ENCODE peak calls at places on chromosomes 5 and 9, in six cellular contexts. One of them, this sample, is unnamed.

GRCh38 chr5:136656811-136657210 is 291.5 kb upstream of the TRPC7 start:
- DNase-seq in effector CD4-positive, alpha-beta T cell: no peak
- DNase-seq in EL: peak
- DNase-seq in activated effector memory CD4-positive, alpha-beta T cell treated with Interleukin-2 at 50 U/mL for 16 hours: no peak
- DNase-seq in effector memory CD4-positive, alpha-beta T cell: no peak
- DNase-seq in activated naive CD4-positive, alpha-beta T cell treated with Interleukin-2 at 50 U/mL for 16 hours: no peak
- DNase-seq in this sample: no peak

GRCh38 chr5:92838253-92838652 is 742.8 kb downstream of the NR2F1-AS1 start:
- DNase-seq in effector memory CD4-positive, alpha-beta T cell: no peak
- DNase-seq in effector CD4-positive, alpha-beta T cell: no peak
- DNase-seq in activated naive CD4-positive, alpha-beta T cell treated with Interleukin-2 at 50 U/mL for 16 hours: no peak
- DNase-seq in activated effector memory CD4-positive, alpha-beta T cell treated with Interleukin-2 at 50 U/mL for 16 hours: no peak
- DNase-seq in EL: peak
- DNase-seq in this sample: no peak

GRCh38 chr9:125440411-125440810 is 178.8 kb downstream of the GAPVD1 start:
- DNase-seq in activated naive CD4-positive, alpha-beta T cell treated with Interleukin-2 at 50 U/mL for 16 hours: no peak
- DNase-seq in activated effector memory CD4-positive, alpha-beta T cell treated with Interleukin-2 at 50 U/mL for 16 hours: no peak
- DNase-seq in effector CD4-positive, alpha-beta T cell: no peak
- DNase-seq in effector memory CD4-positive, alpha-beta T cell: no peak
- DNase-seq in EL: no peak
- DNase-seq in this sample: peak

GRCh38 chr9:95504053-95504963 is 12.5 kb downstream of the PTCH1 start:
- DNase-seq in activated naive CD4-positive, alpha-beta T cell treated with Interleukin-2 at 50 U/mL for 16 hours: no peak
- DNase-seq in EL: peak
- DNase-seq in effector CD4-positive, alpha-beta T cell: no peak
- DNase-seq in activated effector memory CD4-positive, alpha-beta T cell treated with Interleukin-2 at 50 U/mL for 16 hours: no peak
- DNase-seq in effector memory CD4-positive, alpha-beta T cell: no peak
- DNase-seq in this sample: no peak

GRCh38 chr5:10801931-10802674 is 41.1 kb upstream of the DAP start:
- DNase-seq in EL: no peak
- DNase-seq in activated naive CD4-positive, alpha-beta T cell treated with Interleukin-2 at 50 U/mL for 16 hours: no peak
- DNase-seq in activated effector memory CD4-positive, alpha-beta T cell treated with Interleukin-2 at 50 U/mL for 16 hours: no peak
- DNase-seq in effector CD4-positive, alpha-beta T cell: no peak
- DNase-seq in effector memory CD4-positive, alpha-beta T cell: no peak
- DNase-seq in this sample: no peak

GRCh38 chr9:112404367-112404979 is 24.6 kb downstream of the HSDL2 start:
- DNase-seq in activated effector memory CD4-positive, alpha-beta T cell treated with Interleukin-2 at 50 U/mL for 16 hours: no peak
- DNase-seq in activated naive CD4-positive, alpha-beta T cell treated with Interleukin-2 at 50 U/mL for 16 hours: no peak
- DNase-seq in EL: peak
- DNase-seq in effector CD4-positive, alpha-beta T cell: no peak
- DNase-seq in effector memory CD4-positive, alpha-beta T cell: no peak
- DNase-seq in this sample: no peak

GRCh38 chr9:137454145-137454505 is 5.0 kb downstream of the NSMF start:
- DNase-seq in activated naive CD4-positive, alpha-beta T cell treated with Interleukin-2 at 50 U/mL for 16 hours: no peak
- DNase-seq in effector CD4-positive, alpha-beta T cell: peak
- DNase-seq in effector memory CD4-positive, alpha-beta T cell: no peak
- DNase-seq in EL: no peak
- DNase-seq in activated effector memory CD4-positive, alpha-beta T cell treated with Interleukin-2 at 50 U/mL for 16 hours: no peak
- DNase-seq in this sample: peak

GRCh38 chr5:175840050-175840841 is 31.1 kb upstream of the CPLX2 start:
- DNase-seq in effector memory CD4-positive, alpha-beta T cell: no peak
- DNase-seq in effector CD4-positive, alpha-beta T cell: no peak
- DNase-seq in activated effector memory CD4-positive, alpha-beta T cell treated with Interleukin-2 at 50 U/mL for 16 hours: no peak
- DNase-seq in EL: no peak
- DNase-seq in activated naive CD4-positive, alpha-beta T cell treated with Interleukin-2 at 50 U/mL for 16 hours: no peak
- DNase-seq in this sample: no peak

GRCh38 chr5:150946351-150946905 is 41.6 kb upstream of the ZNF300 start:
- DNase-seq in activated effector memory CD4-positive, alpha-beta T cell treated with Interleukin-2 at 50 U/mL for 16 hours: no peak
- DNase-seq in activated naive CD4-positive, alpha-beta T cell treated with Interleukin-2 at 50 U/mL for 16 hours: no peak
- DNase-seq in effector CD4-positive, alpha-beta T cell: no peak
- DNase-seq in effector memory CD4-positive, alpha-beta T cell: no peak
- DNase-seq in EL: no peak
- DNase-seq in this sample: peak

GRCh38 chr9:27675354-27675753 is 102.1 kb upstream of the C9orf72 start:
- DNase-seq in activated naive CD4-positive, alpha-beta T cell treated with Interleukin-2 at 50 U/mL for 16 hours: no peak
- DNase-seq in effector CD4-positive, alpha-beta T cell: no peak
- DNase-seq in activated effector memory CD4-positive, alpha-beta T cell treated with Interleukin-2 at 50 U/mL for 16 hours: no peak
- DNase-seq in effector memory CD4-positive, alpha-beta T cell: no peak
- DNase-seq in EL: no peak
- DNase-seq in this sample: no peak

GRCh38 chr5:141560141-141560540 is 58.7 kb downstream of the DIAPH1 start:
- DNase-seq in EL: no peak
- DNase-seq in activated naive CD4-positive, alpha-beta T cell treated with Interleukin-2 at 50 U/mL for 16 hours: no peak
- DNase-seq in effector memory CD4-positive, alpha-beta T cell: no peak
- DNase-seq in activated effector memory CD4-positive, alpha-beta T cell treated with Interleukin-2 at 50 U/mL for 16 hours: no peak
- DNase-seq in effector CD4-positive, alpha-beta T cell: no peak
- DNase-seq in this sample: no peak

GRCh38 chr9:16247188-16247875 is 623.1 kb downstream of the BNC2 start:
- DNase-seq in activated effector memory CD4-positive, alpha-beta T cell treated with Interleukin-2 at 50 U/mL for 16 hours: no peak
- DNase-seq in effector CD4-positive, alpha-beta T cell: no peak
- DNase-seq in EL: peak
- DNase-seq in effector memory CD4-positive, alpha-beta T cell: no peak
- DNase-seq in activated naive CD4-positive, alpha-beta T cell treated with Interleukin-2 at 50 U/mL for 16 hours: no peak
- DNase-seq in this sample: no peak

GRCh38 chr5:7392401-7393024 is 3.4 kb upstream of the ADCY2 start:
- DNase-seq in activated naive CD4-positive, alpha-beta T cell treated with Interleukin-2 at 50 U/mL for 16 hours: no peak
- DNase-seq in effector memory CD4-positive, alpha-beta T cell: no peak
- DNase-seq in EL: no peak
- DNase-seq in effector CD4-positive, alpha-beta T cell: no peak
- DNase-seq in activated effector memory CD4-positive, alpha-beta T cell treated with Interleukin-2 at 50 U/mL for 16 hours: no peak
- DNase-seq in this sample: no peak

GRCh38 chr9:15155826-15156225 is 151.2 kb downstream of the TTC39B start:
- DNase-seq in effector memory CD4-positive, alpha-beta T cell: no peak
- DNase-seq in activated naive CD4-positive, alpha-beta T cell treated with Interleukin-2 at 50 U/mL for 16 hours: no peak
- DNase-seq in EL: no peak
- DNase-seq in activated effector memory CD4-positive, alpha-beta T cell treated with Interleukin-2 at 50 U/mL for 16 hours: no peak
- DNase-seq in effector CD4-positive, alpha-beta T cell: no peak
- DNase-seq in this sample: no peak

GRCh38 chr5:16894236-16895057 is 41.6 kb downstream of the MYO10 start:
- DNase-seq in EL: peak
- DNase-seq in activated effector memory CD4-positive, alpha-beta T cell treated with Interleukin-2 at 50 U/mL for 16 hours: no peak
- DNase-seq in effector memory CD4-positive, alpha-beta T cell: no peak
- DNase-seq in activated naive CD4-positive, alpha-beta T cell treated with Interleukin-2 at 50 U/mL for 16 hours: no peak
- DNase-seq in effector CD4-positive, alpha-beta T cell: no peak
- DNase-seq in this sample: peak

GRCh38 chr9:35619800-35620158 is 1.6 kb upstream of the CD72 start:
- DNase-seq in effector memory CD4-positive, alpha-beta T cell: no peak
- DNase-seq in activated effector memory CD4-positive, alpha-beta T cell treated with Interleukin-2 at 50 U/mL for 16 hours: no peak
- DNase-seq in effector CD4-positive, alpha-beta T cell: no peak
- DNase-seq in activated naive CD4-positive, alpha-beta T cell treated with Interleukin-2 at 50 U/mL for 16 hours: peak
- DNase-seq in EL: no peak
- DNase-seq in this sample: no peak

GRCh38 chr5:124906339-124907097 is 160.1 kb upstream of the ZNF608 start:
- DNase-seq in effector CD4-positive, alpha-beta T cell: no peak
- DNase-seq in effector memory CD4-positive, alpha-beta T cell: no peak
- DNase-seq in activated effector memory CD4-positive, alpha-beta T cell treated with Interleukin-2 at 50 U/mL for 16 hours: no peak
- DNase-seq in EL: peak
- DNase-seq in activated naive CD4-positive, alpha-beta T cell treated with Interleukin-2 at 50 U/mL for 16 hours: no peak
- DNase-seq in this sample: peak

GRCh38 chr9:85212887-85213286 is 528.9 kb downstream of the AGTPBP1 start:
- DNase-seq in effector memory CD4-positive, alpha-beta T cell: no peak
- DNase-seq in effector CD4-positive, alpha-beta T cell: no peak
- DNase-seq in activated effector memory CD4-positive, alpha-beta T cell treated with Interleukin-2 at 50 U/mL for 16 hours: no peak
- DNase-seq in activated naive CD4-positive, alpha-beta T cell treated with Interleukin-2 at 50 U/mL for 16 hours: no peak
- DNase-seq in EL: peak
- DNase-seq in this sample: no peak

GRCh38 chr9:106953166-106953565 is 90.2 kb downstream of the ZNF462 start:
- DNase-seq in EL: peak
- DNase-seq in activated effector memory CD4-positive, alpha-beta T cell treated with Interleukin-2 at 50 U/mL for 16 hours: no peak
- DNase-seq in effector memory CD4-positive, alpha-beta T cell: no peak
- DNase-seq in effector CD4-positive, alpha-beta T cell: no peak
- DNase-seq in activated naive CD4-positive, alpha-beta T cell treated with Interleukin-2 at 50 U/mL for 16 hours: no peak
- DNase-seq in this sample: no peak

GRCh38 chr5:111072949-111073682 is 1.6 kb downstream of the TSLP start:
- DNase-seq in effector memory CD4-positive, alpha-beta T cell: no peak
- DNase-seq in effector CD4-positive, alpha-beta T cell: peak
- DNase-seq in activated naive CD4-positive, alpha-beta T cell treated with Interleukin-2 at 50 U/mL for 16 hours: peak
- DNase-seq in EL: peak
- DNase-seq in activated effector memory CD4-positive, alpha-beta T cell treated with Interleukin-2 at 50 U/mL for 16 hours: peak
- DNase-seq in this sample: peak

GRCh38 chr9:96008502-96009222 is 133.2 kb downstream of the ERCC6L2 start:
- DNase-seq in activated naive CD4-positive, alpha-beta T cell treated with Interleukin-2 at 50 U/mL for 16 hours: no peak
- DNase-seq in effector memory CD4-positive, alpha-beta T cell: no peak
- DNase-seq in activated effector memory CD4-positive, alpha-beta T cell treated with Interleukin-2 at 50 U/mL for 16 hours: no peak
- DNase-seq in effector CD4-positive, alpha-beta T cell: no peak
- DNase-seq in EL: no peak
- DNase-seq in this sample: no peak

GRCh38 chr5:53482717-53483638 is 2.5 kb downstream of the FST start:
- DNase-seq in effector CD4-positive, alpha-beta T cell: peak
- DNase-seq in activated naive CD4-positive, alpha-beta T cell treated with Interleukin-2 at 50 U/mL for 16 hours: peak
- DNase-seq in EL: peak
- DNase-seq in activated effector memory CD4-positive, alpha-beta T cell treated with Interleukin-2 at 50 U/mL for 16 hours: no peak
- DNase-seq in effector memory CD4-positive, alpha-beta T cell: no peak
- DNase-seq in this sample: peak

GRCh38 chr9:36141288-36141687 is 4.8 kb downstream of the GLIPR2 start:
- DNase-seq in activated effector memory CD4-positive, alpha-beta T cell treated with Interleukin-2 at 50 U/mL for 16 hours: no peak
- DNase-seq in EL: peak
- DNase-seq in effector CD4-positive, alpha-beta T cell: no peak
- DNase-seq in effector memory CD4-positive, alpha-beta T cell: no peak
- DNase-seq in activated naive CD4-positive, alpha-beta T cell treated with Interleukin-2 at 50 U/mL for 16 hours: no peak
- DNase-seq in this sample: no peak

GRCh38 chr9:26809795-26810194 is 82.8 kb downstream of the CAAP1 start:
- DNase-seq in effector CD4-positive, alpha-beta T cell: no peak
- DNase-seq in effector memory CD4-positive, alpha-beta T cell: no peak
- DNase-seq in EL: peak
- DNase-seq in activated naive CD4-positive, alpha-beta T cell treated with Interleukin-2 at 50 U/mL for 16 hours: no peak
- DNase-seq in activated effector memory CD4-positive, alpha-beta T cell treated with Interleukin-2 at 50 U/mL for 16 hours: no peak
- DNase-seq in this sample: no peak

GRCh38 chr5:81853005-81853357 is 102.1 kb upstream of the SSBP2 start:
- DNase-seq in EL: no peak
- DNase-seq in activated effector memory CD4-positive, alpha-beta T cell treated with Interleukin-2 at 50 U/mL for 16 hours: no peak
- DNase-seq in activated naive CD4-positive, alpha-beta T cell treated with Interleukin-2 at 50 U/mL for 16 hours: no peak
- DNase-seq in effector CD4-positive, alpha-beta T cell: no peak
- DNase-seq in effector memory CD4-positive, alpha-beta T cell: no peak
- DNase-seq in this sample: no peak

GRCh38 chr5:111735829-111736228 is 21.2 kb downstream of the NREP start:
- DNase-seq in effector memory CD4-positive, alpha-beta T cell: no peak
- DNase-seq in effector CD4-positive, alpha-beta T cell: no peak
- DNase-seq in activated naive CD4-positive, alpha-beta T cell treated with Interleukin-2 at 50 U/mL for 16 hours: peak
- DNase-seq in EL: peak
- DNase-seq in activated effector memory CD4-positive, alpha-beta T cell treated with Interleukin-2 at 50 U/mL for 16 hours: no peak
- DNase-seq in this sample: no peak